ENCODE peak calls at places on chromosomes 11 and 22, in nine cellular contexts. A, H, Q, W, U, R, O, T and J are unnamed samples.

GRCh38 chr11:46210133-46210636 is 67.3 kb upstream of the CREB3L1 start:
- DNase-seq in A (peak), H (peak), Q (no peak), W (peak), U (no peak), R (peak), O (no peak), T (peak), J (peak)

GRCh38 chr11:1814691-1815090 is 20.1 kb upstream of the SYT8 start:
- DNase-seq in A (no peak), H (no peak), Q (no peak), W (no peak), U (no peak), R (no peak), O (no peak), T (no peak), J (no peak)

GRCh38 chr11:1125803-1126202 is 31.9 kb upstream of the MUC5AC start:
- DNase-seq in A (no peak), H (no peak), Q (no peak), W (no peak), U (no peak), R (no peak), O (no peak), T (no peak), J (no peak)

GRCh38 chr11:106601637-106602297 is 416.5 kb downstream of the GUCY1A2 start:
- DNase-seq in A (no peak), H (no peak), Q (no peak), W (no peak), U (no peak), R (no peak), O (no peak), T (no peak), J (no peak)

GRCh38 chr11:125568970-125569912 is at the start of gene EI24:
- DNase-seq in A (peak), H (peak), Q (peak), W (peak), U (peak), R (peak), O (peak), T (peak), J (peak)

GRCh38 chr11:116281173-116282160 is 491.3 kb downstream of the BUD13 start:
- DNase-seq in A (no peak), H (no peak), Q (no peak), W (no peak), U (no peak), R (no peak), O (no peak), T (no peak), J (no peak)

GRCh38 chr11:15663778-15664218 is 549.1 kb downstream of the INSC start:
- DNase-seq in A (peak), H (peak), Q (no peak), W (no peak), U (no peak), R (no peak), O (no peak), T (no peak), J (peak)

GRCh38 chr22:42389137-42389536 is 43.1 kb downstream of the NFAM1 start:
- DNase-seq in A (no peak), H (no peak), Q (no peak), W (no peak), U (no peak), R (no peak), O (no peak), T (no peak), J (peak)

GRCh38 chr11:112949781-112950575 is 11.2 kb upstream of the NCAM1 start:
- DNase-seq in A (no peak), H (no peak), Q (no peak), W (no peak), U (no peak), R (no peak), O (no peak), T (no peak), J (no peak)

GRCh38 chr11:36492724-36493304 is 17.3 kb downstream of the TRAF6 start:
- DNase-seq in A (peak), H (no peak), Q (no peak), W (peak), U (no peak), R (peak), O (no peak), T (no peak), J (peak)

GRCh38 chr11:32382339-32383049 is 52.8 kb downstream of the WT1 start:
- DNase-seq in A (no peak), H (peak), Q (peak), W (no peak), U (no peak), R (no peak), O (no peak), T (no peak), J (no peak)

GRCh38 chr11:57779275-57779674 is 17.7 kb downstream of the CTNND1 start:
- DNase-seq in A (peak), H (peak), Q (no peak), W (no peak), U (no peak), R (no peak), O (no peak), T (no peak), J (peak)

GRCh38 chr11:47358731-47359051 is 6.2 kb upstream of the MYBPC3 start:
- DNase-seq in A (no peak), H (no peak), Q (peak), W (no peak), U (no peak), R (no peak), O (no peak), T (no peak), J (no peak)

GRCh38 chr11:121757480-121758125 is 304.8 kb upstream of the SORL1-AS1 start:
- DNase-seq in A (no peak), H (no peak), Q (no peak), W (no peak), U (no peak), R (no peak), O (no peak), T (no peak), J (no peak)

GRCh38 chr22:39598017-39598965 is 27.7 kb downstream of the CACNA1I start:
- DNase-seq in A (peak), H (no peak), Q (peak), W (no peak), U (peak), R (no peak), O (no peak), T (no peak), J (peak)

GRCh38 chr11:91257593-91258170 is 966.9 kb upstream of the FAT3 start:
- DNase-seq in A (no peak), H (no peak), Q (no peak), W (no peak), U (no peak), R (no peak), O (no peak), T (no peak), J (no peak)

GRCh38 chr11:91263698-91264097 is 960.9 kb upstream of the FAT3 start:
- DNase-seq in A (no peak), H (no peak), Q (no peak), W (no peak), U (no peak), R (no peak), O (no peak), T (no peak), J (no peak)

GRCh38 chr11:91265946-91266345 is 958.7 kb upstream of the FAT3 start:
- DNase-seq in A (no peak), H (no peak), Q (no peak), W (no peak), U (no peak), R (no peak), O (no peak), T (no peak), J (no peak)

DNA sequence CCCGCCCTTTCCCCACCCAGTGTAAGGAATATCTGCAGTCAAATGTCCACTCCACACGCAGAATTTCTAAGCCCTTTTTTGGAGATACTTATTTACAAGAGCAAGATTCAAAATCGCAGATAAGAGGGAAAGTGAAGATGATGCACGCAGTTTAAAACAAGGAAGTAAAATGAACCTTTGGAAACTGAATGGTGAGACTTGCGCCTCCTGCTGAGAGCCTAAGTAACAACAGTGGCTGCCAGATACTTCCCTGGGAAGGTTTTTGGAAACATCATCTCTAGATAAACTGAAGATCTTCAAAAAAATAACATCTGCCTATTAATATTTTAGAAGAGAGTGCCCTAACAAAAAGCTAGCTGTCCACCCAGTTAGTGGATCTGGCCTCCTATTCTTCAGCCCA is 963.1 kb upstream of the FAT3 start:
- DNase-seq in A (no peak), H (no peak), Q (no peak), W (no peak), U (no peak), R (no peak), O (no peak), T (no peak), J (no peak)
- TF ChIP-seq CTCF in A (no peak), H (no peak), Q (no peak), W (no peak), U (peak), R (peak), O (no peak), T (no peak), J (no peak)

GRCh38 chr22:18120941-18121340 is 10.3 kb downstream of the TUBA8 start:
- DNase-seq in A (no peak), H (no peak), Q (no peak), W (no peak), U (no peak), R (no peak), O (no peak), T (no peak), J (no peak)

GRCh38 chr22:18118345-18118915 is 7.8 kb downstream of the TUBA8 start:
- DNase-seq in A (no peak), H (no peak), Q (no peak), W (no peak), U (no peak), R (no peak), O (no peak), T (no peak), J (no peak)

GRCh38 chr22:18122254-18122554 is 11.6 kb downstream of the TUBA8 start:
- DNase-seq in A (no peak), H (no peak), Q (no peak), W (no peak), U (no peak), R (no peak), O (no peak), T (no peak), J (no peak)

GRCh38 chr22:18119409-18120110 is 9.0 kb downstream of the TUBA8 start:
- DNase-seq in A (no peak), H (no peak), Q (no peak), W (no peak), U (no peak), R (no peak), O (no peak), T (no peak), J (peak)

GRCh38 chr22:18121436-18122253 is 11.0 kb downstream of the TUBA8 start:
- DNase-seq in A (no peak), H (no peak), Q (no peak), W (no peak), U (no peak), R (no peak), O (no peak), T (no peak), J (no peak)
- TF ChIP-seq CTCF in A (no peak), H (peak), Q (no peak), W (no peak), U (no peak), R (no peak), O (no peak), T (peak), J (no peak)

GRCh38 chr22:27778299-27779090 is 23.1 kb downstream of the MN1 start:
- DNase-seq in A (no peak), H (no peak), Q (peak), W (peak), U (no peak), R (no peak), O (no peak), T (no peak), J (no peak)
- TF ChIP-seq CTCF in A (no peak), H (no peak), Q (no peak), W (no peak), U (no peak), R (no peak), O (no peak), T (no peak), J (no peak)

GRCh38 chr11:27770576-27770975 is 70.3 kb upstream of the BDNF start:
- DNase-seq in A (peak), H (peak), Q (no peak), W (no peak), U (no peak), R (no peak), O (no peak), T (no peak), J (peak)
- TF ChIP-seq CTCF in A (no peak), H (no peak), Q (no peak), W (no peak), U (no peak), R (no peak), O (no peak), T (no peak), J (no peak)

GRCh38 chr11:34105079-34105956 is at the start of gene NAT10:
- DNase-seq in A (peak), H (peak), Q (peak), W (peak), U (peak), R (peak), O (peak), T (peak), J (peak)
- TF ChIP-seq CTCF in A (no peak), H (no peak), Q (no peak), W (no peak), U (no peak), R (no peak), O (no peak), T (no peak), J (no peak)

DNA sequence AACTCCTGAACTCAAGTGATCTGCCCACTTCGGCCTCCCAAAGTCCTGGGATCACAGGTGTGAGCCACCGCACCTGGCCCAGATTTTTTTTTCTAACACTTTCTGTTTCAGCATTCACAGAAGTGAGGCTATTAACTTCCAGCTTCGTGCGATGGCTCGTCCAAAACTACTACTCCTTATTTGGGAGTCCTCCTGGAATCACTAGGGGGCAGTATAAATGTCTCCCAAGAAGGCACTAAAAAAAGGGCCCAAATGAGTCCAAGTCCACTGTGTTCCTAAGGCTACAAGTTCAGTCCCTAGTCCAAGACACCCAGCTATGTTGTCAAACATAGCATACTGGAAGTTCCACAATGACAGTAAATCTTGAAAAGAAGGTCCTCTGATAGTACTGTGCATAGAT is 63.2 kb upstream of the BIRC3 start:
- DNase-seq in A (peak), H (no peak), Q (no peak), W (peak), U (no peak), R (no peak), O (no peak), T (no peak), J (peak)
- TF ChIP-seq CTCF in A (no peak), H (peak), Q (no peak), W (peak), U (peak), R (peak), O (no peak), T (peak), J (peak)

GRCh38 chr11:31340903-31341572 is 28.5 kb downstream of the DCDC1 start:
- DNase-seq in A (peak), H (no peak), Q (no peak), W (peak), U (no peak), R (peak), O (no peak), T (no peak), J (peak)
- TF ChIP-seq CTCF in A (peak), H (peak), Q (no peak), W (peak), U (peak), R (peak), O (peak), T (peak), J (peak)

GRCh38 chr11:66150140-66150539 is 80.1 kb downstream of the PACS1 start:
- DNase-seq in A (no peak), H (no peak), Q (no peak), W (no peak), U (no peak), R (no peak), O (no peak), T (no peak), J (no peak)
- TF ChIP-seq CTCF in A (no peak), H (no peak), Q (no peak), W (no peak), U (no peak), R (no peak), O (no peak), T (no peak), J (no peak)